ENCODE peak calls at places on chromosome 10, in eight cellular contexts. O, R, J, F, B, Q, H and D are unnamed samples. For H3K4me1, the result is how much of the 10 kb centered on the place peaks cover.

GRCh38 chr10:127088908-127089307 is 107.5 kb downstream of the INSYN2A start:
- DNase-seq in B (no peak), R (no peak), J (no peak), F (no peak), Q (no peak), O (no peak), H (no peak), D (no peak)

GRCh38 chr10:43249962-43250624 is 16.8 kb downstream of the RASGEF1A start:
- DNase-seq in R (peak), O (peak), F (peak), B (peak), J (no peak), Q (no peak), H (no peak), D (no peak)

GRCh38 chr10:5525581-5526271 is 965 bp downstream of the CALML3 start:
- DNase-seq in J (peak), R (peak), B (no peak), O (no peak), H (no peak), Q (peak), F (peak), D (no peak)

GRCh38 chr10:6194291-6194690 is 8.4 kb upstream of the PFKFB3 start:
- DNase-seq in H (no peak), B (no peak), R (no peak), J (no peak), Q (no peak), O (no peak), F (no peak), D (no peak)

GRCh38 chr10:27240891-27241639 is 468 bp upstream of the ACBD5 start:
- DNase-seq in F (no peak), J (peak), Q (peak), H (peak), O (no peak), R (no peak), B (no peak), D (no peak)

GRCh38 chr10:129949411-129950335 is 14.4 kb downstream of the EBF3 start:
- DNase-seq in R (no peak), Q (no peak), F (peak), H (peak), O (no peak), B (no peak), J (peak), D (no peak)

GRCh38 chr10:24351883-24352778 is 143.2 kb downstream of the KIAA1217 start:
- DNase-seq in O (no peak), F (no peak), B (no peak), Q (no peak), J (no peak), H (no peak), R (no peak), D (no peak)

GRCh38 chr10:84204122-84204521 is 9.8 kb downstream of the CDHR1 start:
- DNase-seq in F (no peak), B (no peak), J (no peak), O (no peak), Q (no peak), H (no peak), R (no peak), D (no peak)

GRCh38 chr10:96681493-96681892 is 38.8 kb downstream of the PIK3AP1 start:
- DNase-seq in O (no peak), R (no peak), H (no peak), Q (no peak), J (no peak), B (no peak), F (no peak), D (no peak)

GRCh38 chr10:128097783-128098182 is 28.4 kb downstream of the MKI67 start:
- DNase-seq in B (no peak), O (no peak), H (no peak), F (no peak), Q (no peak), J (no peak), R (no peak), D (no peak)

GRCh38 chr10:128096486-128097199 is 29.6 kb downstream of the MKI67 start:
- DNase-seq in B (no peak), H (no peak), J (no peak), F (no peak), R (no peak), Q (no peak), O (no peak), D (no peak)

GRCh38 chr10:128092454-128092853 is 33.8 kb downstream of the MKI67 start:
- DNase-seq in O (no peak), R (no peak), J (no peak), H (no peak), B (no peak), F (no peak), Q (no peak), D (no peak)

GRCh38 chr10:128095753-128096469 is 30.3 kb downstream of the MKI67 start:
- DNase-seq in Q (no peak), B (no peak), O (no peak), R (no peak), H (no peak), J (no peak), F (no peak), D (no peak)

GRCh38 chr10:128095023-128095752 is 31.0 kb downstream of the MKI67 start:
- DNase-seq in R (no peak), O (no peak), F (no peak), B (no peak), J (peak), Q (peak), H (no peak), D (no peak)
- TF ChIP-seq POLR2A in R (no peak), O (no peak), F (no peak), B (no peak), J (no peak), Q (no peak), H (no peak), D (no peak)

GRCh38 chr10:62264702-62265436 is 3.8 kb downstream of the RTKN2 start:
- DNase-seq in H (no peak), Q (no peak), O (no peak), R (no peak), J (no peak), B (no peak), F (no peak), D (no peak)

GRCh38 chr10:62266147-62266546 is 2.5 kb downstream of the RTKN2 start:
- DNase-seq in O (no peak), H (no peak), R (no peak), B (no peak), Q (no peak), F (no peak), J (no peak), D (no peak)

GRCh38 chr10:62268027-62268398 is 631 bp downstream of the RTKN2 start:
- DNase-seq in O (no peak), B (no peak), R (no peak), F (no peak), J (no peak), Q (no peak), H (no peak), D (no peak)

GRCh38 chr10:62268399-62269076 is at the start of gene RTKN2:
- DNase-seq in J (peak), R (peak), Q (peak), F (peak), O (peak), H (peak), B (peak), D (no peak)

GRCh38 chr10:62266611-62267010 is 2.0 kb downstream of the RTKN2 start:
- DNase-seq in Q (no peak), H (no peak), R (no peak), B (no peak), J (no peak), F (no peak), O (no peak), D (no peak)
- H3K4me1 ChIP-seq in Q (under half), H (under half), R (under half), B (under half), J (under half), F (under half), O (under half), D (under half)

GRCh38 chr10:69969961-69970360 is 82.7 kb upstream of the MACROH2A2 start:
- DNase-seq in R (no peak), O (no peak), Q (no peak), J (no peak), H (no peak), B (no peak), F (no peak), D (no peak)

GRCh38 chr10:69965919-69966662 is 86.6 kb upstream of the MACROH2A2 start:
- DNase-seq in B (no peak), R (no peak), O (no peak), Q (no peak), H (no peak), J (no peak), F (no peak), D (no peak)

GRCh38 chr10:69965086-69965485 is 87.6 kb upstream of the MACROH2A2 start:
- DNase-seq in H (no peak), J (no peak), R (no peak), O (no peak), Q (no peak), B (no peak), F (no peak), D (no peak)

GRCh38 chr10:69972951-69973350 is 79.7 kb upstream of the MACROH2A2 start:
- DNase-seq in B (no peak), J (no peak), H (no peak), F (no peak), O (no peak), R (no peak), Q (no peak), D (no peak)

DNA sequence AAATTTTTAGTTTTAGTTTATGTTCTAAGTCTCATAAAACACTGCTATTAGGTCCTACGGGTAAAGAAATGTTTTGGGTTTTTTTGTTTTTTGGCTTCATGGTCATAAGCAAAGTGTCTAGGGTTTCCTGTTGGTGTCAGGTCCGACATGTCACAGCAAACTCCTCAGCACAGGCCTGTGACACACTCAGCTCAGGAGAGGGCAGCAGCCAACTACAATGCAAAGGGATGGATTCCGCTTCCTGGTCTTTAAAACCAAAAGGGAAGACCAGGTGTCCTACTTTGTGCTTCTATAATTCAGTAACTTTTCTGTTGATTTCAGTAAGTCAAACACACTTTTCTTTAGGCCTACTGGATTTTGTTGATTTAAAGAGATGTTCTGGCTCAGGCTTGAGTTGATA is 83.8 kb upstream of the MACROH2A2 start:
- DNase-seq in J (no peak), B (no peak), O (no peak), F (no peak), H (no peak), R (no peak), Q (no peak), D (no peak)
- TF ChIP-seq CTCF in J (no peak), B (no peak), O (no peak), F (peak), H (no peak), R (no peak), Q (no peak), D (no peak)

GRCh38 chr10:48683893-48684292 is 780 bp upstream of the WDFY4 start:
- DNase-seq in B (no peak), Q (no peak), H (no peak), R (no peak), F (no peak), O (no peak), J (no peak), D (no peak)

GRCh38 chr10:48684463-48684791 is 246 bp upstream of the WDFY4 start:
- DNase-seq in H (no peak), B (no peak), F (no peak), R (no peak), Q (no peak), J (no peak), O (no peak), D (no peak)

GRCh38 chr10:48685731-48686130 is 1.1 kb downstream of the WDFY4 start:
- DNase-seq in F (no peak), O (no peak), J (no peak), B (no peak), H (no peak), R (no peak), Q (no peak), D (no peak)

GRCh38 chr10:48683424-48683823 is 1.2 kb upstream of the WDFY4 start:
- DNase-seq in H (no peak), O (no peak), R (no peak), F (peak), J (no peak), Q (no peak), B (no peak), D (no peak)

DNA sequence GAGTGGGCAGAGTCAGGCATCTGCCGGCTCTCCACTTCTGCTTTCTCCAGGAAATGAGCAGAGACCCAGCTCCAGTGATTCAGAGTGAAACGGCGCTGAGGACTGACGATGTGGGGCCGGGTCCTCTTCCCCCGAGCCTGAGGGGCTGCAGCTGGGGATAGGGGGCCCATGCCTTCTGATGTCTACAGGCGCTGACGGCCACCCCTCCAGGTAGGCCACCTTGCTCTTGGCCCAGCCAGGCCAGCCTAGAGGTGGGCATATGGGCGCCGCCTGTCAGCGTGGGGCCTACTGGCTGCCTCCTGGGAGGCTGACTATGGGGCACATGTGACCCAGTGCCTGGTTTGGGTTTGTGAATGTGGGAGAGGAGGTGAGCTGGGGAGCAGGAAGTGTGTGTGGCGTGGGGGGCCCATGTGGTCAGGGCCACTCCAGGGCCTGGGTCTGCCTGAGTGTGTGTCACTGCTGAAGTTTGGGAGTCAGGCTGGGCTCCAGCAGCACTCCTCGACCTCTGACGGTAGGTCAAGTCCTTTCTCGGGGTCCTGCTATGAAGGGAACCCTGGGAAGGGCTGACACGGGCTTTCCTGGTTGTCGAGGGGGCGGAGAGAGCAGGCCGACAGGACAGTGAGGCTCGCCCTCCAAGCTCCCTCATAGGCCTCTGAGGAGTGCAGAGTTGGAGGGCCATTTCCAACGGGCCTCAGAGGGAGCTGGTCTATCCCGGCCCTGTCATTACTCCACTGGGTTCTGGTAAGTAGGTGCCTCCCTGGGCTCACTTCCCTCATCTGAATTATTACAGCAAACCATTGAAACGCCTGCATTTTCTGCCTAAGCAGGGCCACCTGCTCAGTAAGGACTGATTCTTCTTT is at the start of gene WDFY4:
- DNase-seq in J (peak), R (no peak), B (no peak), F (peak), H (no peak), O (no peak), Q (peak), D (no peak)
- TF ChIP-seq POLR2A in J (no peak), R (no peak), B (no peak), F (no peak), H (no peak), O (no peak), Q (peak), D (peak)